ENCODE peak calls at places on chromosomes 2 and 18, in eight cellular contexts. R is endodermal cell; K is naive thymus-derived CD4-positive, alpha-beta T cell; B is heart left ventricle; P is psoas muscle; E is aorta; L is GM23248; F is neural progenitor cell. N is an unnamed sample.
A peak's percentile ranks its signal among the peaks of the same experiment; 100 is the strongest.

GRCh38 chr2:219079417-219079816 is 18.7 kb upstream of the IHH start:
- DNase-seq in F (no peak), L (peak; percentile 66), K (no peak), E (no peak), P (no peak), B (no peak), R (no peak), N (peak; percentile 25)

GRCh38 chr2:42474765-42475454 is 18.9 kb downstream of the KCNG3 start:
- DNase-seq in R (no peak), K (no peak), B (no peak), F (no peak), L (no peak), E (no peak), P (no peak), N (no peak)

GRCh38 chr2:170716851-170717598 is 1.9 kb downstream of the SP5 start:
- DNase-seq in K (peak; percentile 24), P (peak; percentile 46), R (peak; percentile 93), E (peak; percentile 88), B (peak; percentile 23), F (peak; percentile 92), L (peak; percentile 73), N (no peak)

GRCh38 chr2:96878171-96878570 is 8.3 kb upstream of the SEMA4C start:
- DNase-seq in L (no peak), K (no peak), B (no peak), R (no peak), F (no peak), E (no peak), P (no peak), N (no peak)

GRCh38 chr2:119518401-119518800 is 5.9 kb downstream of the SCTR start:
- DNase-seq in E (no peak), R (no peak), P (no peak), L (no peak), F (no peak), K (no peak), B (no peak), N (no peak)

GRCh38 chr2:138742446-138743057 is 37.6 kb downstream of the NXPH2 start:
- DNase-seq in F (no peak), R (no peak), E (no peak), K (no peak), B (no peak), L (no peak), P (no peak), N (no peak)

GRCh38 chr2:61534926-61535325 is 3.2 kb downstream of the XPO1 start:
- DNase-seq in K (no peak), E (no peak), R (no peak), P (no peak), L (peak; percentile 53), B (no peak), F (no peak), N (no peak)

GRCh38 chr2:165746501-165746900 is 47.5 kb downstream of the GALNT3 start:
- DNase-seq in F (no peak), P (no peak), R (no peak), L (no peak), E (no peak), B (no peak), K (no peak), N (no peak)

GRCh38 chr18:62399781-62400308 is 74.7 kb downstream of the TNFRSF11A start:
- DNase-seq in B (no peak), E (no peak), R (peak; percentile 81), L (peak; percentile 12), P (no peak), F (peak; percentile 57), K (no peak), N (peak; percentile 32)

GRCh38 chr2:201402651-201403573 is 45.8 kb upstream of the FLACC1 start:
- DNase-seq in E (no peak), K (no peak), R (no peak), F (no peak), L (peak; percentile 35), B (no peak), P (no peak), N (no peak)

GRCh38 chr18:32847719-32848118 is 74.9 kb upstream of the KLHL14 start:
- DNase-seq in K (no peak), E (no peak), L (no peak), P (no peak), B (no peak), F (peak; percentile 62), R (peak; percentile 88), N (no peak)

GRCh38 chr2:74528600-74529356 is 728 bp downstream of the AUP1 start:
- DNase-seq in K (no peak), E (no peak), L (no peak), P (no peak), F (no peak), R (no peak), B (no peak), N (no peak)

GRCh38 chr2:11698009-11698922 is 28.3 kb upstream of the NTSR2 start:
- DNase-seq in E (peak; percentile 82), K (no peak), R (no peak), P (peak; percentile 91), L (peak; percentile 88), B (no peak), F (no peak), N (no peak)

GRCh38 chr2:159177357-159177756 is 109.1 kb downstream of the WDSUB1 start:
- DNase-seq in E (no peak), B (no peak), K (no peak), L (no peak), P (no peak), R (no peak), F (no peak), N (no peak)

GRCh38 chr2:56183643-56184499 is at the start of gene CCDC85A:
- DNase-seq in L (peak; percentile 88), R (peak; percentile 96), B (peak; percentile 86), P (peak; percentile 86), F (peak; percentile 93), E (peak; percentile 96), K (peak; percentile 9), N (peak; percentile 55)

GRCh38 chr2:241224068-241224850 is 35.8 kb downstream of the ANO7 start:
- DNase-seq in L (peak; percentile 82), B (peak; percentile 54), E (peak; percentile 77), P (peak; percentile 47), K (no peak), F (peak; percentile 64), R (no peak), N (peak; percentile 25)

GRCh38 chr2:50672286-50672685 is 359.6 kb downstream of the NRXN1 start:
- DNase-seq in E (no peak), K (no peak), F (no peak), B (no peak), P (no peak), R (no peak), L (no peak), N (no peak)

GRCh38 chr2:158967114-158967730 is 1.2 kb upstream of the TANC1 start:
- DNase-seq in L (peak; percentile 48), F (no peak), K (no peak), B (no peak), P (no peak), R (no peak), E (no peak), N (no peak)

GRCh38 chr2:182207049-182207746 is 219.6 kb downstream of the PDE1A start:
- DNase-seq in K (no peak), P (no peak), B (no peak), L (no peak), F (no peak), E (no peak), R (no peak), N (no peak)

GRCh38 chr2:239227661-239228371 is 173.0 kb downstream of the HDAC4 start:
- DNase-seq in F (no peak), E (no peak), P (peak; percentile 73), R (no peak), B (no peak), K (no peak), L (peak; percentile 53), N (no peak)

GRCh38 chr2:86441789-86442641 is 844 bp downstream of the KDM3A start:
- DNase-seq in L (peak; percentile 80), K (peak; percentile 79), F (peak; percentile 48), P (peak; percentile 64), R (peak; percentile 74), E (peak; percentile 85), B (peak; percentile 65), N (peak; percentile 34)

GRCh38 chr2:143357956-143358355 is 228.7 kb downstream of the ARHGAP15 start:
- DNase-seq in P (no peak), E (no peak), L (no peak), K (no peak), F (peak; percentile 21), R (no peak), B (no peak), N (no peak)

GRCh38 chr2:242034996-242035814 is 165.7 kb downstream of the RTP5 start:
- DNase-seq in R (peak; percentile 51), B (no peak), F (no peak), P (no peak), L (no peak), E (no peak), K (no peak), N (no peak)

DNA sequence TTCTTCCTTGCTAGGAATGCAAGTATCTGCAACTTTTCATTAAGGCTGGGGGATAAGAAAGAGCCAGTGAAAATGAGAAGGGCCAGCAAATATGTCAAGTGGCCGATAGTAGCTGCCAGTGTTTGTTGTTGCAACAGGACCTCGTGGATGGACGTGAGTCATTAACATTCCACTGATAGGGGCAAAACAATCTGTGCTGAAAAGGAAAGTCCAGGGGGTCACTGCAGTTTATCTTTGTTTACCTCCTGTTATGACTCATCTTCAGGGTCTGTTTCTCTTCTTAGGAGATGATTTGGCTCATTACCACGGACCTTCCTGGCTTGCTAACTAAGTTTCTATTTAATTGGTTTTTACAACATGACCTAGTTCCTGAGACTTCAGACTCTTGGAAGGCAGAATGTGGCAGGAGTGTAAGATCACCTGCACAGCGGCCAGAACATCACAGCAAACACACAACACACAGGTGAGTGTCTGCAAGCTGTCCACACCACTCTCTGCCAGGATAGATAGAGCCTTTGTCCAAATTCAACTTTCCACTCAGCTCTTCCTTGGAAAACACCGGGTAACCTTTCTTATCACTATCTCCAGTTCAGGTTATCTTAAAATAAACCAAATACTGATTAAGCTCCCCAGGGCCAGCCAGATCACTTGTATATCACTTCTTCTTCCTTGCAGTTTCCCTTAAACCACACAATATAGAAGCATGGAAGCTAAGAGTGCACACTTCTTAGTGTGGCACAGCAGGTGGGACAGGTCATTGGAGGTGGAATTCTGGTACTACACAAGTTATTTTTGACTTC is 157.5 kb upstream of the LMAN1 start:
- DNase-seq in R (peak; percentile 76), F (peak; percentile 18), L (peak; percentile 70), K (no peak), P (no peak), B (peak; percentile 52), E (no peak), N (peak; percentile 60)
- H3K4me3 ChIP-seq in R (no peak overlapping the region), F (no peak overlapping the region), L (no peak overlapping the region), K (no peak overlapping the region), P (no peak overlapping the region), B (no peak overlapping the region), E (no peak overlapping the region), N (no peak overlapping the region)

GRCh38 chr2:393711-394696 is 106.1 kb upstream of the ALKAL2 start:
- DNase-seq in B (no peak), K (peak; percentile 83), P (no peak), F (no peak), L (peak; percentile 40), E (no peak), R (peak; percentile 79), N (peak; percentile 41)
- H3K4me3 ChIP-seq in B (no peak overlapping the region), K (peak overlapping the region; percentile 49), P (no peak overlapping the region), F (no peak overlapping the region), L (no peak overlapping the region), E (no peak overlapping the region), R (no peak overlapping the region), N (no peak overlapping the region)

GRCh38 chr18:2980607-2980923 is 32.4 kb downstream of the LPIN2 start:
- DNase-seq in L (no peak), R (no peak), K (no peak), E (no peak), F (no peak), P (no peak), B (no peak), N (no peak)
- H3K4me3 ChIP-seq in L (no peak overlapping the region), R (no peak overlapping the region), K (peak overlapping the region; percentile 69), E (no peak overlapping the region), F (no peak overlapping the region), P (no peak overlapping the region), B (no peak overlapping the region), N (no peak overlapping the region)

GRCh38 chr2:58539973-58540372 is 298.8 kb upstream of the FANCL start:
- DNase-seq in L (no peak), P (no peak), B (no peak), E (no peak), F (peak; percentile 86), R (no peak), K (no peak), N (peak; percentile 57)
- H3K4me3 ChIP-seq in L (peak overlapping the region; percentile 46), P (no peak overlapping the region), B (no peak overlapping the region), E (no peak overlapping the region), F (peak overlapping the region; percentile 47), R (peak overlapping the region; percentile 68), K (no peak overlapping the region), N (no peak overlapping the region)